ENCODE peak calls at places on chromosome 17, in four cellular contexts. U is A549, L is breast epithelium, I is neural progenitor cell. S is an unnamed sample.
A peak's percentile ranks its signal among the peaks of the same experiment; 100 is the strongest.

GRCh38 chr17:50209472-50210248 is 8.2 kb upstream of the COL1A1 start:
- DNase-seq in U (no peak), I (peak; percentile 70), L (peak; percentile 72), S (peak; percentile 100)

GRCh38 chr17:3964203-3965122 is at the start of gene ATP2A3:
- DNase-seq in I (peak; percentile 51), U (peak; percentile 69), L (no peak), S (no peak)

GRCh38 chr17:16199093-16199492 is 16.2 kb downstream of the NCOR1 start:
- DNase-seq in U (no peak), I (no peak), L (no peak), S (no peak)

GRCh38 chr17:61007980-61008379 is 330.3 kb downstream of the BCAS3 start:
- DNase-seq in I (peak; percentile 19), L (no peak), U (no peak), S (no peak)

GRCh38 chr17:72525225-72525988 is 404.6 kb downstream of the SOX9 start:
- DNase-seq in U (no peak), L (no peak), I (no peak), S (no peak)

GRCh38 chr17:6574689-6575595 is 18.6 kb upstream of the PITPNM3 start:
- DNase-seq in L (no peak), U (no peak), I (peak; percentile 25), S (peak; percentile 65)

GRCh38 chr17:37339321-37339720 is 36.5 kb upstream of the C17orf78 start:
- DNase-seq in U (no peak), I (no peak), L (no peak), S (no peak)

GRCh38 chr17:63399316-63399715 is 46.8 kb downstream of the CYB561 start:
- DNase-seq in L (no peak), I (no peak), U (no peak), S (peak; percentile 84)

GRCh38 chr17:30351730-30352129 is 17.9 kb upstream of the TMIGD1 start:
- DNase-seq in L (no peak), U (no peak), I (no peak), S (no peak)

GRCh38 chr17:14717849-14718248 is 417.0 kb downstream of the HS3ST3B1 start:
- DNase-seq in I (no peak), L (no peak), U (no peak), S (no peak)

DNA sequence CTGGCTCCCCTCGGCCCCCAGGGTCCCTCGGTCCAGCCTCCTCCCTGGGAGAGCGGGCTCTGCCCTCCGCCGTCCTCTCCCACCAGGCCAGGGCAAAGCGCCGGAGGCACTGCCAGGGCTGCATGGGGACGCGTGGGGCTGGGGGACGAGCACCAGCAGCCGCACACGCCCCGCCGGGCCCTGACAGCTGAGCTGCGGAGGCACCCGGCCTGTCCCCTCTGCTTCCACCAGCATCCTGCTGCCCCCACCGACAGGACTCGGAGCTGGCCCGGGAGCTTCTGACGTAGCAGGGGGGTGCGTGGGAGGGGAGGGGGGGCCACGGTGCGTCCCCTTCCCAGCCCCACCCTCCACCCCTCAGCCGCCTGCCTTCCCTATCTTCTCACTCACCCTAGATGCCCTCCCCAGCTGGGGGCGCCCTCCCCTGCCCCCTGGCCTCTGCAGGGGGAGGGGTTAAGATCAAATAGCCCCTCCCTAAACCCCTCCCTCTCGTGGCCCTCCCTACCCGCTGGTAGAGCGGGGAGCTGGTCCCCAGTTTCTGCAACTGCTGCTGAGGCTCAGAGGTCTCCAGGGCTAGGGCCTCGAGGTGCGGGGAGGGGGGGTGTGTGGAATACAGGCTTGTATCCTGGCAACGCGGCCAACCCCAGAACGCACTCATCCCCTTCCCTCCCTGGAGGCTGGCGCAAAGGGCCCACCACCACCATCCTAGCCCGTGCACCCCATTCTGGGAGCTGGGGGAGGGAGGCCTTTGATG is 1.1 kb downstream of the SRCIN1 start:
- DNase-seq in I (peak; percentile 87), L (no peak), U (peak; percentile 52), S (no peak)
- TF ChIP-seq CTCF in I (peak; percentile 55), L (no peak), U (peak; percentile 40), S (no peak)

GRCh38 chr17:28712705-28713415 is 1.2 kb upstream of the PROCA1 start:
- DNase-seq in L (no peak), I (no peak), U (no peak), S (no peak)
- H3K4me3 ChIP-seq in L (no peak overlapping the region), I (peak overlapping the region; percentile 62), U (no peak overlapping the region), S (no peak overlapping the region)

DNA sequence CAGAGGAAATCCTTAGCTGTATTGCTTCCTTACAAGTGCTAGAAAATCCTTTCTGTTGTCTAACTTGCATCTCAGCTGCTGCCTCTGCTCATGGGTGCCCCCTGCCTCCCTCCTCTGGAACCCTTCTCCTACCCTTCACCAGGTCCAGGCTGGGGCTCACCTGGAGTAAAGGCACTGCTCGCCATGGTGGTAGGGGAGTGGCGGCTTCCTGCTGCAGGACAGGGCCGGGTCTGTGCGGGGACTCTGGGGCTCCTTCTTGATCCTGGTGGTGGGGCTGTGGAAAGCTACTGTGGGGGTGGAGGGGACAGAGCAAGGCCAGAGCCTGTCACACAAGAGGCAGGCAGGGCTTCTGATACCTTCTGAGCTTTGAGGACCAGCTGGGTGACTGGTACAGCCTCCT is 12.4 kb downstream of the ETV4 start:
- DNase-seq in I (no peak), L (no peak), U (no peak), S (no peak)
- TF ChIP-seq CTCF in I (no peak), L (no peak), U (no peak), S (no peak)

GRCh38 chr17:21124096-21124495 is 2.7 kb upstream of the DHRS7B start:
- DNase-seq in L (no peak), I (no peak), U (no peak), S (no peak)

GRCh38 chr17:21129023-21129681 is 2.4 kb downstream of the DHRS7B start:
- DNase-seq in I (no peak), U (peak; percentile 54), L (no peak), S (peak; percentile 81)

GRCh38 chr17:21127508-21128077 is 829 bp downstream of the DHRS7B start:
- DNase-seq in U (no peak), I (no peak), L (no peak), S (peak; percentile 35)

GRCh38 chr17:21126645-21127507 is at the start of gene DHRS7B:
- DNase-seq in U (peak; percentile 99), I (peak; percentile 98), L (peak; percentile 96), S (peak; percentile 85)

GRCh38 chr17:21125862-21126261 is 902 bp upstream of the DHRS7B start:
- DNase-seq in U (no peak), I (no peak), L (no peak), S (no peak)
- H3K4me3 ChIP-seq in U (peak overlapping the region; percentile 83), I (peak overlapping the region; percentile 69), L (no peak overlapping the region), S (no peak overlapping the region)

GRCh38 chr17:42680331-42680808 is 1.3 kb downstream of the CCR10 start:
- DNase-seq in U (no peak), L (no peak), I (no peak), S (peak; percentile 7)
- TF ChIP-seq CTCF in U (no peak), L (no peak), I (no peak), S (no peak)

GRCh38 chr17:45238155-45238774 is 16.6 kb downstream of the FMNL1 start:
- DNase-seq in I (no peak), L (no peak), U (no peak), S (no peak)

GRCh38 chr17:45242015-45242414 is 19.9 kb downstream of the SPATA32 start:
- DNase-seq in U (no peak), I (no peak), L (no peak), S (no peak)

GRCh38 chr17:45240905-45241314 is 19.2 kb downstream of the FMNL1 start:
- DNase-seq in I (no peak), L (no peak), U (no peak), S (no peak)

GRCh38 chr17:45243750-45244149 is 18.1 kb downstream of the SPATA32 start:
- DNase-seq in I (no peak), U (no peak), L (no peak), S (no peak)

GRCh38 chr17:45241315-45242011 is 19.8 kb downstream of the FMNL1 start:
- DNase-seq in L (no peak), I (peak; percentile 78), U (no peak), S (no peak)
- H3K4me3 ChIP-seq in L (no peak overlapping the region), I (peak overlapping the region; percentile 65), U (no peak overlapping the region), S (no peak overlapping the region)

DNA sequence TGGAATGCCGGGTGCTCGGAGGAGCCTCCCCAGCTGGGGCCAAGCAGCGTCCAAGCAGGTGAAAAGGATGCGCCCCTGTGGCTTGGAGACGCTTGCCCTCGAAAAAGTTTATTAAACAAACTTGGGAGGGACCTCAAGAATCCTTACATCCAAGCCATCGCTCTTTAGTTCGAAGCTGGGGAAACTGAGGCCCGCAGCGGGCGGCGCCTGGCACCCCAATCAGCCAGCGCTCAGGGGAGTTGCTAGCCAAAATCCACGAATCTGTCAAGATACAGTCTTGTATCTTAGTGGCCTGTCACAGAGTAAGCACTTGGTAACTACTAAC is 553 bp upstream of the B9D1 start:
- DNase-seq in L (no peak), I (no peak), U (no peak), S (no peak)
- TF ChIP-seq CTCF in L (no peak), I (no peak), U (no peak), S (no peak)

DNA sequence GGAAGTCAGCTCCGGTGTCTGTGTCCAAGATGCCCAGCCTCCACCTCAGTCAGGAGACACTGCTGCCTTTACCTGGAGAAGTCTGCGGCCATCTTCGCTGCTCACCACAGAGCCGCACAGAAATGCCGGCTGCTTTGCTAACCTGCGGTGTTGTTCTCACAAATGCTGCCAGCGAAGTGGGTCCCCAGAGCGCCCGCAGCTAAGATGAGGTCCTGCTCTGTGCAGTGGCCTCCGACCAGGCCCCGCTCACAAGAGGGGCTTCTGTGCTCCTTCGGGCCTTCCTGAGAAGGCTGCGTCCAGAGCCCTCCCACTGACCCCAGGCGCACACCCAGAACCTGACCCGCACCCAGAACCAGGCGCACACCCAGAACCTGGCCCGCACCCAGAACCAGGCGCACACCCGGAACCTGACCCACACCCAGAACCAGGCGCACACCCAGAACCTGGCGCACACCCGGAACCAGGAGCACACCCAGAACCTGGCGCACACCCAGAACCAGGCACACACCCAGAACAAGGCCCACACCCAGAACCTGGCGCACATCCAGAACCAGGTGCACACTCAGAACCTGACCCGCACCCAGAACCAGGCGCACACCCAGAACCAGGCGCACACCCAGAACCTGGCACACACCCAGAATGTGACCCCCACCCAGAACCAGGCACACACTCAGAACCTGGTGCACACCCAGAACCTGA is 51.5 kb upstream of the FASN start:
- DNase-seq in U (no peak), I (no peak), L (no peak), S (no peak)
- H3K4me3 ChIP-seq in U (no peak overlapping the region), I (no peak overlapping the region), L (no peak overlapping the region), S (no peak overlapping the region)